ENCODE peak calls at places on chromosomes 12 and 14, in six cellular contexts. F, Y, A, E, L and O are unnamed samples.

GRCh38 chr12:89101440-89101839 is 250.9 kb downstream of the DUSP6 start:
- DNase-seq in A (no peak), L (no peak), Y (no peak), E (no peak), F (no peak), O (peak; percentile 7)

GRCh38 chr14:36271939-36272907 is 48.2 kb downstream of the MBIP start:
- DNase-seq in A (peak; percentile 4), Y (peak; percentile 4), F (no peak), L (no peak), E (no peak), O (no peak)

GRCh38 chr12:34406996-34407300 is 384.7 kb downstream of the ALG10 start:
- DNase-seq in F (no peak), A (no peak), Y (no peak), L (peak; percentile 10), E (no peak), O (no peak)

GRCh38 chr12:65195387-65196055 is 26.1 kb downstream of the LEMD3 start:
- DNase-seq in A (no peak), E (no peak), Y (no peak), F (no peak), L (no peak), O (no peak)

GRCh38 chr12:131353376-131353775 is 357.5 kb upstream of the SFSWAP start:
- DNase-seq in A (no peak), Y (no peak), F (no peak), L (no peak), E (no peak), O (no peak)

GRCh38 chr12:106954462-106955376 is 988 bp upstream of the TMEM263 start:
- DNase-seq in F (peak; percentile 56), A (peak; percentile 54), Y (peak; percentile 42), E (no peak), L (peak; percentile 77), O (peak; percentile 48)

GRCh38 chr14:50831704-50832130 is 755 bp upstream of the NIN start:
- DNase-seq in L (no peak), Y (no peak), F (peak; percentile 22), E (no peak), A (no peak), O (no peak)

GRCh38 chr14:99649219-99649618 is 4.3 kb downstream of the HHIPL1 start:
- DNase-seq in L (no peak), Y (peak; percentile 76), A (no peak), F (peak; percentile 30), E (no peak), O (no peak)

GRCh38 chr12:85642810-85643209 is 193.4 kb downstream of the RASSF9 start:
- DNase-seq in F (peak; percentile 66), Y (peak; percentile 65), E (no peak), A (no peak), L (no peak), O (no peak)

GRCh38 chr14:69773571-69774276 is 6.8 kb downstream of the SRSF5 start:
- DNase-seq in F (no peak), Y (no peak), A (no peak), E (no peak), L (no peak), O (no peak)

GRCh38 chr12:78241472-78241871 is 410.8 kb downstream of the NAV3 start:
- DNase-seq in F (no peak), A (no peak), E (no peak), Y (no peak), L (no peak), O (peak; percentile 4)

GRCh38 chr14:76497550-76498484 is 121.9 kb downstream of the ESRRB start:
- DNase-seq in A (no peak), L (no peak), Y (no peak), F (no peak), E (no peak), O (no peak)